ENCODE peak calls at places on chromosomes 2 and 18, in four cellular contexts. R is HepG2, P is H1, U is GM12878. I is an unnamed sample.

GRCh38 chr2:158099716-158100115 is 2.0 kb upstream of the UPP2 start:
- DNase-seq in R (peak), P (no peak), U (no peak), I (no peak)

GRCh38 chr2:236715077-236715476 is 145.5 kb downstream of the ACKR3 start:
- DNase-seq in R (no peak), P (no peak), U (no peak), I (no peak)

GRCh38 chr2:225670111-225670974 is 270.8 kb downstream of the NYAP2 start:
- DNase-seq in R (peak), P (no peak), U (no peak), I (peak)

GRCh38 chr18:9048808-9049494 is 53.5 kb upstream of the NDUFV2 start:
- DNase-seq in R (no peak), P (no peak), U (no peak), I (no peak)

GRCh38 chr18:48804856-48805610 is 145.7 kb downstream of the SMAD7 start:
- DNase-seq in R (no peak), P (no peak), U (no peak), I (no peak)

GRCh38 chr2:120231564-120231973 is 8.4 kb upstream of the TMEM185B start:
- DNase-seq in R (no peak), P (no peak), U (no peak), I (no peak)

GRCh38 chr2:197140045-197140444 is 170.5 kb downstream of the ANKRD44 start:
- DNase-seq in R (no peak), P (no peak), U (no peak), I (no peak)

GRCh38 chr18:57077005-57077735 is 69.7 kb upstream of the BOD1L2 start:
- DNase-seq in R (no peak), P (no peak), U (no peak), I (no peak)

GRCh38 chr2:187383043-187383800 is 64.8 kb downstream of the CALCRL start:
- DNase-seq in R (no peak), P (no peak), U (no peak), I (no peak)

GRCh38 chr2:235414422-235414821 is 79.4 kb upstream of the AGAP1 start:
- DNase-seq in R (no peak), P (no peak), U (no peak), I (no peak)

GRCh38 chr2:134897932-134898331 is 20.7 kb upstream of the CCNT2 start:
- DNase-seq in R (no peak), P (no peak), U (no peak), I (no peak)

GRCh38 chr18:59141294-59142068 is 1.8 kb downstream of the SEC11C start:
- DNase-seq in R (peak), P (no peak), U (no peak), I (no peak)

GRCh38 chr18:21257383-21257782 is 15.4 kb downstream of the GREB1L start:
- DNase-seq in R (peak), P (no peak), U (no peak), I (no peak)

GRCh38 chr2:75716406-75716805 is 5.7 kb upstream of the GCFC2 start:
- DNase-seq in R (no peak), P (no peak), U (no peak), I (no peak)

GRCh38 chr2:235499306-235499812 is 5.5 kb downstream of the AGAP1 start:
- DNase-seq in R (no peak), P (no peak), U (no peak), I (no peak)

GRCh38 chr18:8556424-8556823 is 52.8 kb upstream of the RAB12 start:
- DNase-seq in R (no peak), P (no peak), U (no peak), I (no peak)

GRCh38 chr2:110146945-110147332 is 31.3 kb upstream of the MALL start:
- DNase-seq in R (no peak), P (no peak), U (no peak), I (no peak)

GRCh38 chr2:101241158-101241557 is 11.5 kb upstream of the CNOT11 start:
- DNase-seq in R (no peak), P (no peak), U (no peak), I (no peak)

GRCh38 chr2:176129013-176129796 is at the start of gene HOXD8:
- DNase-seq in R (no peak), P (peak), U (no peak), I (peak)

GRCh38 chr2:23541453-23542334 is 156.7 kb downstream of the KLHL29 start:
- DNase-seq in R (no peak), P (no peak), U (no peak), I (no peak)

GRCh38 chr18:31617029-31617717 is 25.5 kb downstream of the TTR start:
- DNase-seq in R (no peak), P (no peak), U (no peak), I (no peak)

GRCh38 chr2:238726670-238727584 is 121.0 kb upstream of the TWIST2 start:
- DNase-seq in R (no peak), P (no peak), U (no peak), I (no peak)

GRCh38 chr2:43343573-43344304 is 117.3 kb upstream of the ZFP36L2 start:
- DNase-seq in R (no peak), P (no peak), U (no peak), I (no peak)

GRCh38 chr2:241850544-241851324 is 8.0 kb downstream of the PDCD1 start:
- DNase-seq in R (no peak), P (peak), U (no peak), I (no peak)

GRCh38 chr2:22273853-22274252 is 1111.1 kb upstream of the KLHL29 start:
- DNase-seq in R (no peak), P (no peak), U (no peak), I (no peak)

GRCh38 chr2:22274611-22275010 is 1110.4 kb upstream of the KLHL29 start:
- DNase-seq in R (no peak), P (no peak), U (no peak), I (no peak)

GRCh38 chr2:22281033-22281432 is 1103.9 kb upstream of the KLHL29 start:
- DNase-seq in R (no peak), P (no peak), U (no peak), I (no peak)

GRCh38 chr2:22282215-22282614 is 1102.8 kb upstream of the KLHL29 start:
- DNase-seq in R (no peak), P (no peak), U (no peak), I (no peak)

GRCh38 chr2:22276696-22277095 is 1108.3 kb upstream of the KLHL29 start:
- DNase-seq in R (no peak), P (no peak), U (peak), I (no peak)
- TF ChIP-seq HDAC6 in R (no peak), P (no peak), U (no peak), I (no peak)

GRCh38 chr2:27249077-27249890 is 13.6 kb downstream of the SLC30A3 start:
- DNase-seq in R (no peak), P (no peak), U (no peak), I (no peak)

GRCh38 chr2:27247893-27248292 is 15.0 kb downstream of the SLC30A3 start:
- DNase-seq in R (no peak), P (no peak), U (no peak), I (no peak)

GRCh38 chr2:27251786-27252185 is 11.1 kb downstream of the SLC30A3 start:
- DNase-seq in R (no peak), P (no peak), U (no peak), I (no peak)

GRCh38 chr2:27249891-27250651 is 12.8 kb downstream of the SLC30A3 start:
- DNase-seq in R (peak), P (peak), U (no peak), I (peak)

GRCh38 chr2:27250652-27251379 is 12.0 kb downstream of the SLC30A3 start:
- DNase-seq in R (no peak), P (peak), U (no peak), I (no peak)
- TF ChIP-seq HDAC6 in R (no peak), P (no peak), U (no peak), I (no peak)

GRCh38 chr2:111896576-111896975 is 1.8 kb upstream of the MERTK start:
- DNase-seq in R (no peak), P (no peak), U (no peak), I (no peak)
- TF ChIP-seq HDAC6 in R (no peak), P (no peak), U (no peak), I (no peak)

DNA sequence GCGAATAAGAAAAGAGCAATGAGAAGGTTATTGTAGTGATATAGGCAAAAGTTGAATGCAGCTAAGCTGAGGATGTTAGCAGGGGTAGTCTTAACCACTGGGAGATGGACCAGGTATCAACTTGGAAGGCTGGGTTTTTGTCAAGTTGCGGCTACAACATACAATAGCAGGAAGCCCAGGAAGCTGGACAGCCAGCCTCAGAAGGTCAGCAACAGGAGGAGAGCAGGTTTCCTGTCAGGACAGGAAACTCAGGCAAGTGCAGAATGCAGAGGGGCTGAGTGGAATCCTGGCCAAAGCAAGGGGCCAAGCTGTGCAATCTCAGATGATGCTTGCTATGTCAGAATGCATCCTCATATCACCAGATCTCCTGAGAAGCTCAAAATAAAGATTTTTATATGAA is 530.0 kb upstream of the ID2 start:
- DNase-seq in R (no peak), P (no peak), U (no peak), I (no peak)
- TF ChIP-seq HDAC6 in R (no peak), P (no peak), U (no peak), I (no peak)

GRCh38 chr2:29879456-29879855 is 41.9 kb downstream of the ALK start:
- DNase-seq in R (no peak), P (no peak), U (no peak), I (no peak)
- TF ChIP-seq HDAC6 in R (no peak), P (no peak), U (no peak), I (no peak)

DNA sequence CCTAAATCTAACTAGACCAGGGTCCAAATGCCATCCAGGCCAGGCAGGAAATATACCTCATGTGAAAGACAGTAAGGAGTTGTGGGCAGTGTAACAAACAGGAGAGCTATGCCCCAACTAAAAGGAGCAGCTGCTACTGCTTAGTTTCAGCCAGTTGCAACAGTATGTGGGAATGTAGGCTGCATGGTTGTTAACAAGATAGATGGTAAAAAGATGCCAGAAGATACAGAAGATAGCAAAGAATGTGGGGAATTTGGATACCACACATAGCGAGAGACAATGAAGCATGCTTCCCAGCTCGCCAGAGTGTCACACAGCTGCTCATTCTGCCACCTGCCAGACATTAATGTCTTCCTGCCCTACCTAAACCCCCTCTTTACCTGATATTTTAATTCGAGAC is 39.4 kb upstream of the CYBRD1 start:
- DNase-seq in R (no peak), P (no peak), U (no peak), I (no peak)
- TF ChIP-seq HDAC6 in R (no peak), P (no peak), U (no peak), I (no peak)